ENCODE peak calls at places on chromosomes 4 and X, in five cellular contexts. One of them, this sample, is unnamed.

GRCh38 chr4:166816901-166817300 is 417.4 kb downstream of the SPOCK3 start:
- DNase-seq in AG09319: no peak
- DNase-seq in upper lobe of right lung: no peak
- DNase-seq in neural crest cell: no peak
- DNase-seq in astrocyte of the cerebellum: no peak
- DNase-seq in this sample: no peak

GRCh38 chr4:124431663-124432192 is 280.8 kb downstream of the ANKRD50 start:
- DNase-seq in AG09319: no peak
- DNase-seq in upper lobe of right lung: no peak
- DNase-seq in neural crest cell: no peak
- DNase-seq in astrocyte of the cerebellum: no peak
- DNase-seq in this sample: no peak

GRCh38 chrX:80181079-80181478 is 166.5 kb downstream of the TBX22 start:
- DNase-seq in AG09319: no peak
- DNase-seq in upper lobe of right lung: no peak
- DNase-seq in neural crest cell: no peak
- DNase-seq in astrocyte of the cerebellum: no peak
- DNase-seq in this sample: no peak

GRCh38 chrX:50111762-50112161 is 89.0 kb downstream of the AKAP4 start:
- DNase-seq in AG09319: no peak
- DNase-seq in upper lobe of right lung: peak
- DNase-seq in neural crest cell: no peak
- DNase-seq in astrocyte of the cerebellum: no peak
- DNase-seq in this sample: no peak

GRCh38 chr4:6169239-6169638 is 31.1 kb downstream of the JAKMIP1 start:
- DNase-seq in AG09319: no peak
- DNase-seq in upper lobe of right lung: no peak
- DNase-seq in neural crest cell: no peak
- DNase-seq in astrocyte of the cerebellum: no peak
- DNase-seq in this sample: no peak

GRCh38 chr4:186623546-186623945 is 68.2 kb upstream of the MTNR1A start:
- DNase-seq in AG09319: no peak
- DNase-seq in upper lobe of right lung: no peak
- DNase-seq in neural crest cell: no peak
- DNase-seq in astrocyte of the cerebellum: no peak
- DNase-seq in this sample: no peak

GRCh38 chrX:13965531-13965930 is 64.2 kb downstream of the GEMIN8 start:
- DNase-seq in AG09319: no peak
- DNase-seq in upper lobe of right lung: no peak
- DNase-seq in neural crest cell: no peak
- DNase-seq in astrocyte of the cerebellum: no peak
- DNase-seq in this sample: no peak

GRCh38 chr4:142095886-142096605 is 459.7 kb downstream of the IL15 start:
- DNase-seq in AG09319: peak
- DNase-seq in upper lobe of right lung: no peak
- DNase-seq in neural crest cell: no peak
- DNase-seq in astrocyte of the cerebellum: peak
- DNase-seq in this sample: no peak

GRCh38 chr4:148651991-148652390 is 209.8 kb upstream of the NR3C2 start:
- DNase-seq in AG09319: no peak
- DNase-seq in upper lobe of right lung: no peak
- DNase-seq in neural crest cell: no peak
- DNase-seq in astrocyte of the cerebellum: no peak
- DNase-seq in this sample: no peak

GRCh38 chr4:35025152-35025834 is 1219.0 kb downstream of the ARAP2 start:
- DNase-seq in AG09319: no peak
- DNase-seq in upper lobe of right lung: no peak
- DNase-seq in neural crest cell: no peak
- DNase-seq in astrocyte of the cerebellum: no peak
- DNase-seq in this sample: no peak

GRCh38 chrX:68411729-68412128 is 21.6 kb downstream of the OPHN1 start:
- DNase-seq in AG09319: no peak
- DNase-seq in upper lobe of right lung: no peak
- DNase-seq in neural crest cell: no peak
- DNase-seq in astrocyte of the cerebellum: no peak
- DNase-seq in this sample: no peak

GRCh38 chr4:8267077-8267476 is 2.5 kb upstream of the HTRA3 start:
- DNase-seq in AG09319: no peak
- DNase-seq in upper lobe of right lung: peak
- DNase-seq in neural crest cell: peak
- DNase-seq in astrocyte of the cerebellum: no peak
- DNase-seq in this sample: no peak

GRCh38 chrX:17812763-17813162 is 48.3 kb downstream of the RAI2 start:
- DNase-seq in AG09319: no peak
- DNase-seq in upper lobe of right lung: no peak
- DNase-seq in neural crest cell: no peak
- DNase-seq in astrocyte of the cerebellum: no peak
- DNase-seq in this sample: no peak

GRCh38 chr4:118322831-118323502 is 29.8 kb downstream of the PRSS12 start:
- DNase-seq in AG09319: no peak
- DNase-seq in upper lobe of right lung: no peak
- DNase-seq in neural crest cell: no peak
- DNase-seq in astrocyte of the cerebellum: peak
- DNase-seq in this sample: no peak

GRCh38 chr4:37970702-37971101 is 10.5 kb downstream of the PTTG2 start:
- DNase-seq in AG09319: no peak
- DNase-seq in upper lobe of right lung: peak
- DNase-seq in neural crest cell: no peak
- DNase-seq in astrocyte of the cerebellum: no peak
- DNase-seq in this sample: peak

GRCh38 chrX:2692221-2693122 is 1.4 kb downstream of the CD99 start:
- DNase-seq in AG09319: no peak
- DNase-seq in upper lobe of right lung: no peak
- DNase-seq in neural crest cell: no peak
- DNase-seq in astrocyte of the cerebellum: no peak
- DNase-seq in this sample: peak

GRCh38 chrX:77910108-77910840 is at the start of gene ATP7A:
- DNase-seq in AG09319: peak
- DNase-seq in upper lobe of right lung: peak
- DNase-seq in neural crest cell: peak
- DNase-seq in astrocyte of the cerebellum: peak
- DNase-seq in this sample: peak

GRCh38 chrX:11461181-11462001 is 168.2 kb downstream of the AMELX start:
- DNase-seq in AG09319: no peak
- DNase-seq in upper lobe of right lung: no peak
- DNase-seq in neural crest cell: no peak
- DNase-seq in astrocyte of the cerebellum: no peak
- DNase-seq in this sample: no peak

GRCh38 chr4:41709844-41710481 is 38.6 kb downstream of the PHOX2B start:
- DNase-seq in AG09319: no peak
- DNase-seq in upper lobe of right lung: no peak
- DNase-seq in neural crest cell: no peak
- DNase-seq in astrocyte of the cerebellum: peak
- DNase-seq in this sample: no peak

GRCh38 chr4:27974339-27974738 is 1113.7 kb downstream of the STIM2 start:
- DNase-seq in AG09319: no peak
- DNase-seq in upper lobe of right lung: no peak
- DNase-seq in neural crest cell: no peak
- DNase-seq in astrocyte of the cerebellum: no peak
- DNase-seq in this sample: no peak

GRCh38 chr4:145299380-145300076 is 119.1 kb upstream of the OTUD4 start:
- DNase-seq in AG09319: no peak
- DNase-seq in upper lobe of right lung: no peak
- DNase-seq in neural crest cell: no peak
- DNase-seq in astrocyte of the cerebellum: no peak
- DNase-seq in this sample: no peak

GRCh38 chrX:132165005-132165404 is 37.2 kb upstream of the FRMD7 start:
- DNase-seq in AG09319: no peak
- DNase-seq in upper lobe of right lung: no peak
- DNase-seq in neural crest cell: no peak
- DNase-seq in astrocyte of the cerebellum: no peak
- DNase-seq in this sample: no peak

GRCh38 chr4:7463584-7464258 is 29.0 kb upstream of the PSAPL1 start:
- DNase-seq in AG09319: no peak
- DNase-seq in upper lobe of right lung: no peak
- DNase-seq in neural crest cell: no peak
- DNase-seq in astrocyte of the cerebellum: no peak
- DNase-seq in this sample: no peak

GRCh38 chrX:100207331-100208024 is 202.6 kb downstream of the PCDH19 start:
- DNase-seq in AG09319: no peak
- DNase-seq in upper lobe of right lung: no peak
- DNase-seq in neural crest cell: no peak
- DNase-seq in astrocyte of the cerebellum: no peak
- DNase-seq in this sample: no peak

GRCh38 chr4:71009091-71009490 is 15.6 kb downstream of the DCK start:
- DNase-seq in AG09319: no peak
- DNase-seq in upper lobe of right lung: no peak
- DNase-seq in neural crest cell: no peak
- DNase-seq in astrocyte of the cerebellum: no peak
- DNase-seq in this sample: no peak

GRCh38 chr4:2968381-2968780 is 5.0 kb downstream of the GRK4 start:
- DNase-seq in AG09319: no peak
- DNase-seq in upper lobe of right lung: no peak
- DNase-seq in neural crest cell: no peak
- DNase-seq in astrocyte of the cerebellum: peak
- DNase-seq in this sample: no peak

GRCh38 chr4:5952286-5953002 is 59.6 kb upstream of the CRMP1 start:
- DNase-seq in AG09319: no peak
- DNase-seq in upper lobe of right lung: peak
- DNase-seq in neural crest cell: no peak
- DNase-seq in astrocyte of the cerebellum: no peak
- DNase-seq in this sample: no peak

GRCh38 chr4:112704991-112705845 is 68.3 kb downstream of the LARP7 start:
- DNase-seq in AG09319: peak
- DNase-seq in upper lobe of right lung: peak
- DNase-seq in neural crest cell: peak
- DNase-seq in astrocyte of the cerebellum: peak
- DNase-seq in this sample: no peak

GRCh38 chrX:1536712-1537030 is 314 bp downstream of the P2RY8 start:
- DNase-seq in AG09319: no peak
- DNase-seq in upper lobe of right lung: peak
- DNase-seq in neural crest cell: no peak
- DNase-seq in astrocyte of the cerebellum: no peak
- DNase-seq in this sample: no peak
- TF ChIP-seq CTCF in AG09319: no peak
- TF ChIP-seq CTCF in upper lobe of right lung: no peak
- TF ChIP-seq CTCF in neural crest cell: no peak
- TF ChIP-seq CTCF in astrocyte of the cerebellum: no peak
- TF ChIP-seq CTCF in this sample: no peak

DNA sequence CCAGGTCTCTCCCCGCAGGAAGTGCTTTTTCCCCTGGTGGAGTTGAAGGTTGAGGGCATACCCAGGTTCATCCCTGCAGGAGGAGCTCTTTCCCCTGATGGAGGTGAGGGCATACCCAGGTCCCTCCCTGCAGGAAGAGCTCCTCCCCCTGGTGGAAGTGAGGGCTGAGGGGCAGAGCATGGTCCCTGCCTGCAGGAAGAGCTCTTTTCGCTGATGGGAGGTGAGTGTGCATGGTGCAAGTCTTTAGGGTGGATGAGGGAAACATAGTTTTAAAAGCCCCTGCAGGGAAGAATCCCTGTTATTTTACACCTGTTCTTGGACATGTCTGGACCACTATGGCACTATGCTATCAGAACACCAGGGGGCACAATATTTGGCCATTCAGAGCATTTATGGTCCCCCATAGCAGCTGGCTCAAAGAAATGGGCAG is 43.7 kb upstream of the PUDP start:
- DNase-seq in AG09319: no peak
- DNase-seq in upper lobe of right lung: no peak
- DNase-seq in neural crest cell: no peak
- DNase-seq in astrocyte of the cerebellum: no peak
- DNase-seq in this sample: no peak
- TF ChIP-seq CTCF in AG09319: peak
- TF ChIP-seq CTCF in upper lobe of right lung: no peak
- TF ChIP-seq CTCF in neural crest cell: peak
- TF ChIP-seq CTCF in astrocyte of the cerebellum: peak
- TF ChIP-seq CTCF in this sample: no peak

GRCh38 chr4:700587-701264 is 4.9 kb upstream of the PCGF3 start:
- DNase-seq in AG09319: no peak
- DNase-seq in upper lobe of right lung: no peak
- DNase-seq in neural crest cell: no peak
- DNase-seq in astrocyte of the cerebellum: no peak
- DNase-seq in this sample: no peak
- TF ChIP-seq CTCF in AG09319: no peak
- TF ChIP-seq CTCF in upper lobe of right lung: no peak
- TF ChIP-seq CTCF in neural crest cell: no peak
- TF ChIP-seq CTCF in astrocyte of the cerebellum: no peak
- TF ChIP-seq CTCF in this sample: no peak

GRCh38 chr4:157048248-157048647 is 27.7 kb upstream of the GLRB start:
- DNase-seq in AG09319: peak
- DNase-seq in upper lobe of right lung: no peak
- DNase-seq in neural crest cell: no peak
- DNase-seq in astrocyte of the cerebellum: no peak
- DNase-seq in this sample: no peak

GRCh38 chr4:157040380-157040779 is 35.6 kb upstream of the GLRB start:
- DNase-seq in AG09319: no peak
- DNase-seq in upper lobe of right lung: no peak
- DNase-seq in neural crest cell: no peak
- DNase-seq in astrocyte of the cerebellum: no peak
- DNase-seq in this sample: no peak

GRCh38 chr4:157050561-157050960 is 25.4 kb upstream of the GLRB start:
- DNase-seq in AG09319: no peak
- DNase-seq in upper lobe of right lung: no peak
- DNase-seq in neural crest cell: no peak
- DNase-seq in astrocyte of the cerebellum: no peak
- DNase-seq in this sample: no peak

GRCh38 chr4:157043131-157043530 is 32.8 kb upstream of the GLRB start:
- DNase-seq in AG09319: no peak
- DNase-seq in upper lobe of right lung: no peak
- DNase-seq in neural crest cell: no peak
- DNase-seq in astrocyte of the cerebellum: peak
- DNase-seq in this sample: no peak

GRCh38 chr4:157045507-157046127 is 30.3 kb upstream of the GLRB start:
- DNase-seq in AG09319: peak
- DNase-seq in upper lobe of right lung: no peak
- DNase-seq in neural crest cell: no peak
- DNase-seq in astrocyte of the cerebellum: peak
- DNase-seq in this sample: no peak
- TF ChIP-seq CTCF in AG09319: peak
- TF ChIP-seq CTCF in upper lobe of right lung: peak
- TF ChIP-seq CTCF in neural crest cell: peak
- TF ChIP-seq CTCF in astrocyte of the cerebellum: peak
- TF ChIP-seq CTCF in this sample: peak

GRCh38 chr4:88908003-88908402 is 149.0 kb downstream of the FAM13A start:
- DNase-seq in AG09319: peak
- DNase-seq in upper lobe of right lung: no peak
- DNase-seq in neural crest cell: no peak
- DNase-seq in astrocyte of the cerebellum: no peak
- DNase-seq in this sample: no peak
- TF ChIP-seq CTCF in AG09319: no peak
- TF ChIP-seq CTCF in upper lobe of right lung: no peak
- TF ChIP-seq CTCF in neural crest cell: no peak
- TF ChIP-seq CTCF in astrocyte of the cerebellum: no peak
- TF ChIP-seq CTCF in this sample: no peak

GRCh38 chrX:110401142-110401541 is 42.5 kb downstream of the RTL9 start:
- DNase-seq in AG09319: no peak
- DNase-seq in upper lobe of right lung: no peak
- DNase-seq in neural crest cell: no peak
- DNase-seq in astrocyte of the cerebellum: no peak
- DNase-seq in this sample: no peak
- TF ChIP-seq CTCF in AG09319: no peak
- TF ChIP-seq CTCF in upper lobe of right lung: no peak
- TF ChIP-seq CTCF in neural crest cell: no peak
- TF ChIP-seq CTCF in astrocyte of the cerebellum: no peak
- TF ChIP-seq CTCF in this sample: no peak